ENCODE peak calls at places on chromosomes 6 and 20, in eight cellular contexts. One of them, this sample, is unnamed.
A peak's percentile ranks its signal among the peaks of the same experiment; 100 is the strongest.

GRCh38 chr6:7106752-7107577 is 796 bp upstream of the RREB1 start:
- DNase-seq in astrocyte of the cerebellum: no peak
- DNase-seq in GM06990: peak; percentile 69
- DNase-seq in GM23248: peak; percentile 62
- DNase-seq in GM12865: peak; percentile 72
- DNase-seq in esophagus squamous epithelium: no peak
- DNase-seq in testis: peak; percentile 53
- DNase-seq in spleen: peak; percentile 90
- DNase-seq in this sample: peak; percentile 65

GRCh38 chr6:15420959-15421438 is 175.1 kb downstream of the JARID2 start:
- DNase-seq in astrocyte of the cerebellum: no peak
- DNase-seq in esophagus squamous epithelium: no peak
- DNase-seq in GM06990: peak; percentile 67
- DNase-seq in spleen: no peak
- DNase-seq in GM23248: no peak
- DNase-seq in testis: no peak
- DNase-seq in GM12865: peak; percentile 76
- DNase-seq in this sample: no peak

GRCh38 chr20:57743450-57744095 is 33.8 kb upstream of the PMEPA1 start:
- DNase-seq in GM23248: no peak
- DNase-seq in testis: no peak
- DNase-seq in spleen: peak; percentile 21
- DNase-seq in GM06990: no peak
- DNase-seq in astrocyte of the cerebellum: no peak
- DNase-seq in GM12865: no peak
- DNase-seq in esophagus squamous epithelium: no peak
- DNase-seq in this sample: no peak

GRCh38 chr6:52233975-52234823 is 10.1 kb downstream of the IL17F start:
- DNase-seq in spleen: no peak
- DNase-seq in GM12865: peak; percentile 84
- DNase-seq in astrocyte of the cerebellum: peak; percentile 12
- DNase-seq in GM06990: no peak
- DNase-seq in esophagus squamous epithelium: no peak
- DNase-seq in testis: peak; percentile 60
- DNase-seq in GM23248: peak; percentile 84
- DNase-seq in this sample: no peak

GRCh38 chr6:21005816-21006553 is 471.7 kb downstream of the CDKAL1 start:
- DNase-seq in astrocyte of the cerebellum: peak; percentile 62
- DNase-seq in spleen: no peak
- DNase-seq in testis: no peak
- DNase-seq in GM12865: peak; percentile 42
- DNase-seq in esophagus squamous epithelium: no peak
- DNase-seq in GM06990: peak; percentile 22
- DNase-seq in GM23248: peak; percentile 93
- DNase-seq in this sample: no peak

GRCh38 chr20:61611401-61611800 is 359.3 kb downstream of the CDH4 start:
- DNase-seq in GM06990: no peak
- DNase-seq in astrocyte of the cerebellum: no peak
- DNase-seq in esophagus squamous epithelium: no peak
- DNase-seq in GM23248: no peak
- DNase-seq in spleen: no peak
- DNase-seq in testis: no peak
- DNase-seq in GM12865: no peak
- DNase-seq in this sample: no peak

GRCh38 chr6:17673543-17674254 is 33.0 kb downstream of the NUP153 start:
- DNase-seq in esophagus squamous epithelium: no peak
- DNase-seq in GM23248: no peak
- DNase-seq in GM06990: no peak
- DNase-seq in spleen: no peak
- DNase-seq in astrocyte of the cerebellum: no peak
- DNase-seq in testis: no peak
- DNase-seq in GM12865: peak; percentile 37
- DNase-seq in this sample: no peak

GRCh38 chr6:16670617-16671051 is 90.6 kb downstream of the ATXN1 start:
- DNase-seq in GM12865: peak; percentile 49
- DNase-seq in testis: no peak
- DNase-seq in GM23248: no peak
- DNase-seq in spleen: no peak
- DNase-seq in astrocyte of the cerebellum: no peak
- DNase-seq in esophagus squamous epithelium: no peak
- DNase-seq in GM06990: peak; percentile 68
- DNase-seq in this sample: no peak

GRCh38 chr20:23050847-23051627 is 1.6 kb upstream of the THBD start:
- DNase-seq in spleen: peak; percentile 91
- DNase-seq in testis: peak; percentile 89
- DNase-seq in GM06990: peak; percentile 41
- DNase-seq in GM23248: peak; percentile 89
- DNase-seq in astrocyte of the cerebellum: peak; percentile 52
- DNase-seq in esophagus squamous epithelium: peak; percentile 33
- DNase-seq in GM12865: peak; percentile 44
- DNase-seq in this sample: peak; percentile 50

GRCh38 chr6:26305097-26305841 is 59.7 kb upstream of the BTN3A2 start:
- DNase-seq in GM23248: peak; percentile 66
- DNase-seq in spleen: peak; percentile 85
- DNase-seq in testis: peak; percentile 65
- DNase-seq in GM06990: peak; percentile 71
- DNase-seq in GM12865: peak; percentile 82
- DNase-seq in astrocyte of the cerebellum: no peak
- DNase-seq in esophagus squamous epithelium: no peak
- DNase-seq in this sample: peak; percentile 58

GRCh38 chr6:160883560-160883959 is 108.0 kb upstream of the MAP3K4 start:
- DNase-seq in GM12865: no peak
- DNase-seq in spleen: no peak
- DNase-seq in esophagus squamous epithelium: no peak
- DNase-seq in GM06990: no peak
- DNase-seq in testis: no peak
- DNase-seq in GM23248: no peak
- DNase-seq in astrocyte of the cerebellum: no peak
- DNase-seq in this sample: no peak
- H3K4me3 ChIP-seq in GM12865: no peak overlapping the region
- H3K4me3 ChIP-seq in spleen: no peak overlapping the region
- H3K4me3 ChIP-seq in esophagus squamous epithelium: no peak overlapping the region
- H3K4me3 ChIP-seq in GM06990: no peak overlapping the region
- H3K4me3 ChIP-seq in testis: no peak overlapping the region
- H3K4me3 ChIP-seq in GM23248: no peak overlapping the region
- H3K4me3 ChIP-seq in astrocyte of the cerebellum: no peak overlapping the region
- H3K4me3 ChIP-seq in this sample: no peak overlapping the region

DNA sequence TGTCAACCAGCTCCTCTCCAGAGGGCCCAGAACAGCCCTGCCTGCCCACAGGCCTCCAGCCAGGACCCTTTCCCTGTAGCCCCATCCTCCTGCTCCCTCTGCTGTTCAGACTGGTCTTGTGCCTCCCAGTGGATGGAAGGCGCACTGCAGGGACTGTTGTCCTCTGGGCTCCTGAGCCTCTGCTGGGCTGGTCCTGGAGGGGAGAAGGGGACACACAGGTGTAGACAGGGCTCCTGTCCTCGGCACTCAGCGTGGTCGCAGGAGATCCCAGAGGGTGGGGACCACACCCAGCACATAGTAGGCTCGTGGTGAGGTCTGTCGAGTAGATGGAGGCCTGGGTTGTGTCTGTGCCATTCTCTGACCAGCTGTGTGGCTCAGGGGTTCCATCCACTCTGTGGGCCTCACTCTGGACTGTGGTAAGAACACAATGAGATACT is 11.5 kb downstream of the ITPR3 start:
- DNase-seq in spleen: peak; percentile 82
- DNase-seq in GM23248: peak; percentile 69
- DNase-seq in testis: peak; percentile 65
- DNase-seq in esophagus squamous epithelium: no peak
- DNase-seq in GM06990: peak; percentile 48
- DNase-seq in astrocyte of the cerebellum: no peak
- DNase-seq in GM12865: peak; percentile 62
- DNase-seq in this sample: no peak
- H3K4me3 ChIP-seq in spleen: no peak overlapping the region
- H3K4me3 ChIP-seq in GM23248: no peak overlapping the region
- H3K4me3 ChIP-seq in testis: no peak overlapping the region
- H3K4me3 ChIP-seq in esophagus squamous epithelium: no peak overlapping the region
- H3K4me3 ChIP-seq in GM06990: no peak overlapping the region
- H3K4me3 ChIP-seq in astrocyte of the cerebellum: no peak overlapping the region
- H3K4me3 ChIP-seq in GM12865: no peak overlapping the region
- H3K4me3 ChIP-seq in this sample: no peak overlapping the region

GRCh38 chr20:17557675-17558006 is 12.2 kb upstream of the DSTN start:
- DNase-seq in testis: no peak
- DNase-seq in GM12865: no peak
- DNase-seq in spleen: no peak
- DNase-seq in esophagus squamous epithelium: no peak
- DNase-seq in GM06990: no peak
- DNase-seq in astrocyte of the cerebellum: no peak
- DNase-seq in GM23248: peak; percentile 93
- DNase-seq in this sample: no peak

GRCh38 chr20:17560344-17561074 is 9.4 kb upstream of the DSTN start:
- DNase-seq in astrocyte of the cerebellum: no peak
- DNase-seq in GM06990: no peak
- DNase-seq in testis: no peak
- DNase-seq in esophagus squamous epithelium: no peak
- DNase-seq in spleen: no peak
- DNase-seq in GM12865: no peak
- DNase-seq in GM23248: no peak
- DNase-seq in this sample: no peak

GRCh38 chr20:17558154-17558940 is 11.5 kb upstream of the DSTN start:
- DNase-seq in GM06990: no peak
- DNase-seq in esophagus squamous epithelium: no peak
- DNase-seq in GM12865: no peak
- DNase-seq in astrocyte of the cerebellum: no peak
- DNase-seq in testis: no peak
- DNase-seq in spleen: no peak
- DNase-seq in GM23248: peak; percentile 94
- DNase-seq in this sample: no peak

GRCh38 chr20:17559338-17559737 is 10.5 kb upstream of the DSTN start:
- DNase-seq in GM12865: no peak
- DNase-seq in esophagus squamous epithelium: no peak
- DNase-seq in testis: no peak
- DNase-seq in astrocyte of the cerebellum: no peak
- DNase-seq in GM23248: no peak
- DNase-seq in spleen: no peak
- DNase-seq in GM06990: no peak
- DNase-seq in this sample: no peak

DNA sequence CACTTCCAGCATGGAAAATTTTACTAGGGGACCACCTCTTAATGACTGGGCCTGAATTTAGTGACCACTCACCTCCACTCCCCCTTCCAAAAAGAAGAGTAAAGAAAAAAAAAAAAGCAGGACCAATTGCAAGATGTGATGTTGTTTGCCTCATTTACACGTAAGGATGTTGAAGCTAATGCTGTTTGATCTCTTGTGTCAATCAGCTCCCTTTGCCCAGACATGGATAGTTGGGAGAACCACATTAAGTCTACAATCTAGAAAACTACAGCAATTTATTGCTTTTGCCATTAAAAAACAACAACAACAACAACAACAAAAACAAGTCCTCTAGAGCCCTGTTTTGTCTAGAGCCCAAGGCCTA is 11.0 kb upstream of the DSTN start:
- DNase-seq in esophagus squamous epithelium: no peak
- DNase-seq in astrocyte of the cerebellum: no peak
- DNase-seq in testis: no peak
- DNase-seq in spleen: no peak
- DNase-seq in GM06990: no peak
- DNase-seq in GM23248: no peak
- DNase-seq in GM12865: no peak
- DNase-seq in this sample: no peak
- H3K4me3 ChIP-seq in esophagus squamous epithelium: no peak overlapping the region
- H3K4me3 ChIP-seq in astrocyte of the cerebellum: no peak overlapping the region
- H3K4me3 ChIP-seq in testis: no peak overlapping the region
- H3K4me3 ChIP-seq in spleen: no peak overlapping the region
- H3K4me3 ChIP-seq in GM06990: no peak overlapping the region
- H3K4me3 ChIP-seq in GM23248: peak overlapping the region; percentile 62
- H3K4me3 ChIP-seq in GM12865: no peak overlapping the region
- H3K4me3 ChIP-seq in this sample: no peak overlapping the region

GRCh38 chr6:151327079-151327478 is 64.3 kb downstream of the ZBTB2 start:
- DNase-seq in GM12865: no peak
- DNase-seq in spleen: no peak
- DNase-seq in esophagus squamous epithelium: no peak
- DNase-seq in GM23248: no peak
- DNase-seq in astrocyte of the cerebellum: no peak
- DNase-seq in testis: no peak
- DNase-seq in GM06990: no peak
- DNase-seq in this sample: no peak
- H3K4me3 ChIP-seq in GM12865: no peak overlapping the region
- H3K4me3 ChIP-seq in spleen: no peak overlapping the region
- H3K4me3 ChIP-seq in esophagus squamous epithelium: no peak overlapping the region
- H3K4me3 ChIP-seq in GM23248: no peak overlapping the region
- H3K4me3 ChIP-seq in astrocyte of the cerebellum: no peak overlapping the region
- H3K4me3 ChIP-seq in testis: no peak overlapping the region
- H3K4me3 ChIP-seq in GM06990: no peak overlapping the region
- H3K4me3 ChIP-seq in this sample: no peak overlapping the region

GRCh38 chr6:113630365-113630737 is 226.8 kb upstream of the MARCKS start:
- DNase-seq in GM06990: no peak
- DNase-seq in esophagus squamous epithelium: no peak
- DNase-seq in GM23248: peak; percentile 73
- DNase-seq in GM12865: peak; percentile 65
- DNase-seq in testis: no peak
- DNase-seq in spleen: no peak
- DNase-seq in astrocyte of the cerebellum: no peak
- DNase-seq in this sample: no peak
- H3K4me3 ChIP-seq in GM06990: peak overlapping the region; percentile 15
- H3K4me3 ChIP-seq in esophagus squamous epithelium: no peak overlapping the region
- H3K4me3 ChIP-seq in GM23248: no peak overlapping the region
- H3K4me3 ChIP-seq in GM12865: peak overlapping the region; percentile 67
- H3K4me3 ChIP-seq in testis: no peak overlapping the region
- H3K4me3 ChIP-seq in spleen: no peak overlapping the region
- H3K4me3 ChIP-seq in astrocyte of the cerebellum: no peak overlapping the region
- H3K4me3 ChIP-seq in this sample: no peak overlapping the region

DNA sequence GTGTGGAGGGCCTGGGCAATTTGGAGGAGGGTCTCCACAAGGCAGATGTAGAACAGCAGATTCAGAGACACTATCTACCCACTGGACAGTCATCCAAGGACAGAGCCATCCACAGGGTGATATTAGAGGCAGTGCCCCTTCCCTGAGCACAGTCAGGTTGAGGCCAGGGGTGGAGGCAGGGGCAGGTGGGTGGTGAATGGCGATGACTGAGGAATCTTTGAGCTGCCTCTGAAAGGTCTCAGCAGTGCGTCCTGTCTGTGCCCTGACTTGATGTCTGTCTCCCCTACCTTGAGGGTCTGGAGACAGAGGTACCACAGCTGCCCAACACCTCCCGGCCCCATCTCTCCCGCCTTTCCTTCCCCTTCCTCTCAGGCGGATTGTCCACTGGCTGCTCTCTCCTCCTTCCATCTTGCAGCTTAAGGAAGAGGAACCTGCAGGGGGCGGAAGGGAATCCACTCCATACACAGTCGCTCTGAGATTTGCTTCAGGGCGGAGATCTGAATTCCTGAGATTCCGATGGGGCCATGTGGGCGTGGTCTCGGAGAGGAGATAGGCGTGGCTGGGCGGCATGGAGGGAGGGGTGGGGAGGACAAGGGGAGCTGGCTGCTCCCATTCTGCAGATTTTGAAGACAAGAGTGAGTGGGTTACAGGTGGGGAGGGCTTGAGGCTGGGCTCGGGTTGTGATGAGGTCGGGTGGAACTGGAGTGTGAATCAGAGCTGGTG is 1.7 kb downstream of the MUCL3 start:
- DNase-seq in spleen: no peak
- DNase-seq in GM12865: no peak
- DNase-seq in GM06990: no peak
- DNase-seq in GM23248: peak; percentile 89
- DNase-seq in esophagus squamous epithelium: no peak
- DNase-seq in testis: peak; percentile 89
- DNase-seq in astrocyte of the cerebellum: peak; percentile 42
- DNase-seq in this sample: peak; percentile 60
- H3K4me3 ChIP-seq in spleen: no peak overlapping the region
- H3K4me3 ChIP-seq in GM12865: no peak overlapping the region
- H3K4me3 ChIP-seq in GM06990: no peak overlapping the region
- H3K4me3 ChIP-seq in GM23248: peak overlapping the region; percentile 4
- H3K4me3 ChIP-seq in esophagus squamous epithelium: no peak overlapping the region
- H3K4me3 ChIP-seq in testis: no peak overlapping the region
- H3K4me3 ChIP-seq in astrocyte of the cerebellum: no peak overlapping the region
- H3K4me3 ChIP-seq in this sample: no peak overlapping the region

GRCh38 chr6:137852346-137852745 is 14.7 kb upstream of the TNFAIP3 start:
- DNase-seq in GM12865: no peak
- DNase-seq in esophagus squamous epithelium: no peak
- DNase-seq in testis: no peak
- DNase-seq in astrocyte of the cerebellum: no peak
- DNase-seq in GM06990: no peak
- DNase-seq in GM23248: peak; percentile 51
- DNase-seq in spleen: no peak
- DNase-seq in this sample: no peak
- H3K4me3 ChIP-seq in GM12865: no peak overlapping the region
- H3K4me3 ChIP-seq in esophagus squamous epithelium: no peak overlapping the region
- H3K4me3 ChIP-seq in testis: no peak overlapping the region
- H3K4me3 ChIP-seq in astrocyte of the cerebellum: no peak overlapping the region
- H3K4me3 ChIP-seq in GM06990: no peak overlapping the region
- H3K4me3 ChIP-seq in GM23248: no peak overlapping the region
- H3K4me3 ChIP-seq in spleen: no peak overlapping the region
- H3K4me3 ChIP-seq in this sample: no peak overlapping the region

This sample was measured in pancreas.